ENCODE peak calls at places on chromosome 6, in four cellular contexts. Y is MM.1S, J is IMR-90, M is fibroblast of lung. R is an unnamed sample.

GRCh38 chr6:85449388-85449817 is 480 bp upstream of the NT5E start:
- DNase-seq in J (peak), Y (peak), M (peak), R (peak)

GRCh38 chr6:8074213-8074612 is 10.0 kb upstream of the BLOC1S5 start:
- DNase-seq in J (peak), Y (no peak), M (no peak), R (no peak)

GRCh38 chr6:90385914-90386313 is 89.3 kb upstream of the BACH2 start:
- DNase-seq in M (no peak), J (no peak), Y (no peak), R (no peak)

GRCh38 chr6:35602133-35602946 is 86.4 kb downstream of the FKBP5 start:
- DNase-seq in M (peak), Y (no peak), J (peak), R (no peak)

GRCh38 chr6:31473780-31474725 is 23.9 kb upstream of the MICB start:
- DNase-seq in J (peak), Y (peak), M (peak), R (no peak)

GRCh38 chr6:118627724-118628123 is 23.7 kb downstream of the CEP85L start:
- DNase-seq in J (no peak), M (no peak), Y (no peak), R (no peak)

GRCh38 chr6:167325766-167326165 is 880 bp downstream of the TTLL2 start:
- DNase-seq in J (no peak), M (no peak), Y (no peak), R (no peak)

GRCh38 chr6:109073344-109074235 is 21.1 kb downstream of the SESN1 start:
- DNase-seq in Y (peak), M (peak), J (peak), R (peak)

GRCh38 chr6:16446241-16446640 is 207.9 kb downstream of the GMPR start:
- DNase-seq in J (no peak), M (no peak), Y (no peak), R (no peak)

GRCh38 chr6:70363741-70364493 is 49.4 kb upstream of the FAM135A start:
- DNase-seq in M (no peak), Y (no peak), J (no peak), R (no peak)

GRCh38 chr6:2102316-2102883 is 143.0 kb downstream of the GMDS start:
- DNase-seq in M (no peak), J (peak), Y (no peak), R (no peak)

GRCh38 chr6:81788748-81789147 is 36.3 kb upstream of the TENT5A start:
- DNase-seq in J (no peak), Y (no peak), M (no peak), R (no peak)

GRCh38 chr6:169536446-169537170 is 165.2 kb downstream of the WDR27 start:
- DNase-seq in J (peak), Y (no peak), M (peak), R (no peak)

GRCh38 chr6:28747083-28747630 is 176.6 kb downstream of the TRIM27 start:
- DNase-seq in M (no peak), J (no peak), Y (no peak), R (no peak)

GRCh38 chr6:107539849-107540464 is 50.0 kb downstream of the SOBP start:
- DNase-seq in M (no peak), Y (no peak), J (no peak), R (no peak)

GRCh38 chr6:74070091-74070490 is 374.1 kb downstream of the CD109 start:
- DNase-seq in J (peak), M (peak), Y (no peak), R (no peak)

GRCh38 chr6:170110201-170111140 is 180.4 kb downstream of the DLL1 start:
- DNase-seq in J (no peak), M (no peak), Y (no peak), R (no peak)

GRCh38 chr6:131754088-131754487 is 43.3 kb upstream of the CTAGE9 start:
- DNase-seq in J (peak), M (peak), Y (no peak), R (no peak)

GRCh38 chr6:126054802-126055201 is 68.5 kb downstream of the TRMT11 start:
- DNase-seq in Y (no peak), J (no peak), M (no peak), R (no peak)

GRCh38 chr6:104613416-104614001 is 246.2 kb downstream of the HACE1 start:
- DNase-seq in Y (no peak), J (no peak), M (peak), R (no peak)

GRCh38 chr6:107344981-107345380 is 114.4 kb downstream of the PDSS2 start:
- DNase-seq in Y (no peak), J (no peak), M (no peak), R (no peak)

GRCh38 chr6:134636221-134636830 is 313.6 kb downstream of the ALDH8A1 start:
- DNase-seq in J (peak), M (no peak), Y (peak), R (no peak)

GRCh38 chr6:169847141-169847674 is 95.8 kb downstream of the ERMARD start:
- DNase-seq in Y (no peak), M (no peak), J (no peak), R (no peak)

GRCh38 chr6:22036267-22036666 is 260.6 kb downstream of the PRL start:
- DNase-seq in M (peak), Y (no peak), J (peak), R (no peak)

GRCh38 chr6:152401978-152402377 is 235.2 kb downstream of the SYNE1 start:
- DNase-seq in J (peak), Y (no peak), M (peak), R (no peak)

GRCh38 chr6:152399409-152399808 is 237.8 kb downstream of the SYNE1 start:
- DNase-seq in Y (no peak), M (peak), J (peak), R (no peak)

GRCh38 chr6:152394303-152394702 is 242.9 kb downstream of the SYNE1 start:
- DNase-seq in J (no peak), Y (no peak), M (no peak), R (no peak)

GRCh38 chr6:152398316-152398715 is 238.8 kb downstream of the SYNE1 start:
- DNase-seq in J (no peak), M (no peak), Y (no peak), R (no peak)

GRCh38 chr6:152398993-152399392 is 238.2 kb downstream of the SYNE1 start:
- DNase-seq in Y (no peak), J (no peak), M (no peak), R (no peak)
- TF ChIP-seq CTCF in Y (no peak), J (no peak), M (no peak), R (no peak)

GRCh38 chr6:88573561-88573960 is 389.9 kb downstream of the RNGTT start:
- DNase-seq in J (no peak), Y (no peak), M (no peak), R (no peak)

GRCh38 chr6:88572449-88573139 is 390.8 kb downstream of the RNGTT start:
- DNase-seq in J (no peak), M (no peak), Y (no peak), R (no peak)

GRCh38 chr6:88567696-88568095 is 395.7 kb downstream of the RNGTT start:
- DNase-seq in J (no peak), M (no peak), Y (no peak), R (no peak)

GRCh38 chr6:88566746-88567534 is 396.5 kb downstream of the RNGTT start:
- DNase-seq in M (no peak), J (no peak), Y (no peak), R (peak)

DNA sequence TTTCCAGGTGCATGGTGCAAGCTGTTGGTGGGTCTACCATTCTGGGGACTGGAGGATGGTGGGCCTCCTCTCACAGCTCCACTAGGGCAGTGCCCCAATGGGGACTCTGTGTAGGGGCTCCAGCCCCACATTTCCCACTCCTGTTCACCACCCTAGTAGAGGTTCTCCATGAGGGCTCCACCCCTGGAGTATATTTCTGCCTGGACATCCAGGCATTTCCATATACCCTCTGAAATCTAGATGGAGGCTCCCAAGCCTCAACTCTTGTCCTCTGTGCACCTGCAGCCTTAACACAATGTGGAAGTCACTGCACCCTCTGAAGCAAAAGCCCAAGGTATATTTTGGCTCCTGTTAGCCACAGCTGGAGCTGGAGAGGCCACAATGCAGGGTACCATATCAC is 393.5 kb downstream of the RNGTT start:
- DNase-seq in M (no peak), Y (no peak), J (no peak), R (no peak)
- H3K9ac ChIP-seq in M (no peak), Y (no peak), J (no peak), R (no peak)

GRCh38 chr6:37532122-37532521 is 32.4 kb upstream of the CCDC167 start:
- DNase-seq in J (no peak), M (no peak), Y (no peak), R (no peak)

GRCh38 chr6:37536462-37537225 is 37.0 kb upstream of the CCDC167 start:
- DNase-seq in J (no peak), M (no peak), Y (no peak), R (no peak)

GRCh38 chr6:37539706-37540352 is 40.1 kb upstream of the CCDC167 start:
- DNase-seq in M (no peak), J (peak), Y (no peak), R (no peak)

GRCh38 chr6:37538107-37538506 is 38.4 kb upstream of the CCDC167 start:
- DNase-seq in J (no peak), Y (no peak), M (no peak), R (no peak)

DNA sequence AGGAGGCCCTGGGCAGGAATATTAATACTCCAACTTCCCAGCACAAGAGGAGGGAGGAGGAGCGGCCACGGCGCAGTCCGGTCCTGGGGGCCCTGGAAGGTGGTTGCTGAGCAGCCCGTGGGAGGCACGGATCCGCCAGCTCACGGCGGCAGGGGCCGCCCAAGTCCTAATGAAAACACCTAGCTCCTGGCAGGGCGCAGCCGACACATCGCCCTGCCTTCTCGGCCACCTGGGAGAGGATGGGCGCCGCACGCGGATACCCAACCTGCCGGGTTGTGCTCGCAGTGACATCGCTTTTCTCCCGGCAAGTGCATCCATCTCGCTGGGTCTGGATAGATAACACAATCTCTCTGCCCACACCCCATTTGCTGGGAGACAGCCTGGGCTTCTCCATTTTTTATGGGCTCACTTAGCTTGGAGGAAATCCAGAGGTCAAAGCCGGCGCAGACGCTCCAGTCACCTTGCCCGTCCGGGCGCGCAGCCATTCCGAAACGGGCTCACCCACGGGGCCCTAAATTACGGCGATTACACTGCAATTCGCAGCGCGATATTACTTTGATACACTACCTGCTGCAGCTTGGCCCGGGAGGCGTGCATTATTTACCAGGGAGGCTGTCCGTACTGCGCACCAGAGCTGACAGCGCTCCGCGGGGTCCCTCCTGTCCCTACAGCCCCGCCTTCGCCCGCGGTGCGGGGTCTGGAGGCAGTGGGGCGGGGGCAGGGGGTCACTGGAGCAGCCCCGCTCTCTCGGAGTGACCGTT is 36.2 kb upstream of the CCDC167 start:
- DNase-seq in J (no peak), Y (no peak), M (no peak), R (no peak)
- TF ChIP-seq CTCF in J (peak), Y (no peak), M (no peak), R (no peak)

DNA sequence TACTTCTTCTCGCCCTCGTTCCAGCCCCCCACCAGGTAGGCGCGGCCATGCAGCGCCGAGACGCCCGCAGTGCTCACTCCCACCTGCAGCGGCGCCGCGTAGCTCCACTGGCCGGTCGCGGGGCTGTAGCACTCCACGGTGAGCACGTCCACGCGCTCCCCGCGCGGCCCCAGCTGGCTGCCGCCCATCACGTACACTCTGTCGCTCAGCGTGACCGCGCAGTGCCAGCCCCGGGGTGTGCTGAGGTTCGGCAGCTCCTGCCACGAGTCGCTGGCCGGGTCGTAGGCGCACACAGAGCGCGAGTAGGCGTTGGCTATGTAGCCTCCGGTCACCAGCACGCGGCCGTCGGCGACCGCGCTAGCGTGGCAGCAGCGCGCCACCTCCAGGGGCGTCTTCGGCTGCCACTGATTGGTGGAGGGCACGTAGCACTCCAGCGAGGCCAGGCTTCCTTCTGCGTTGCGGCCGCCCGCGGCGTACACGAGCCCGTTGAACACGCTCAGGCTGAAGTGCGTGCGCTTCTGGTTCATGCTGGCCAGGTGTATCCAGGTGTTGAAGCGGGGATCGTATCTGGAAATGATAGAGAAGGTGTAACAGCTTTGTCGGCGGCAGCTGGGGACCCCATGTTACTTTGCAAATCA is 13.7 kb downstream of the KLHL31 start:
- DNase-seq in J (peak), Y (peak), M (peak), R (no peak)
- H3K9ac ChIP-seq in J (peak), Y (peak), M (peak), R (no peak)

DNA sequence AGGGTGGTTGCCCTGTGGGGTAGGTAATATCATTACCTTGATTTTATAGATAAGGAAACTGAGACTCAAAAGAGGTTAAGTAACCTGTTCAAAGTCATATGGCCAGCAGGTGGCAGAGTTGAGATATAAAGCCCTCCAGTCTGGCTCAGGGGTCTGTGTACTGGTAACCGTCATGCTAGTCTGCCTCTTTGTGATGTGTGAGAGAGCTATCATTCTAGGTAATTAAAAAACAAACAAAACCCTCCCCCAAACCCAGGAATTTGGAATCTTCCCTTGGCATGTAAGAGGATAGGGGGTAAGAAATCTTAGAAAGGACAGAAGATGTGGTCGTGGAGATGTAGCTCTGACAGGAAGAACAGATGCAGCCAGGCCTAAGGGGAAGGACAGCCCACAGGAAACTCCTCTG is 206.0 kb downstream of the CDC5L start:
- DNase-seq in Y (peak), M (peak), J (peak), R (peak)
- TF ChIP-seq CTCF in Y (peak), M (peak), J (peak), R (peak)

GRCh38 chr6:13479971-13480434 is 7.4 kb downstream of the GFOD1 start:
- DNase-seq in Y (no peak), J (no peak), M (no peak), R (no peak)
- H3K9ac ChIP-seq in Y (no peak), J (no peak), M (no peak), R (no peak)